ENCODE peak calls at places on chromosomes 6 and 20, in five cellular contexts. Y is upper lobe of left lung, A is K562, B is GM12878, W is HepG2. D is an unnamed sample. For H3K36me3, the result is how much of the 10 kb centered on the place peaks cover.

GRCh38 chr20:50341880-50342637 is 151.4 kb downstream of the CEBPB start:
- ATAC-seq in W (no peak), A (no peak), Y (no peak), B (peak), D (no peak)

GRCh38 chr20:12053348-12053747 is 135.7 kb downstream of the BTBD3 start:
- ATAC-seq in A (no peak), B (peak), Y (peak), W (no peak), D (no peak)

GRCh38 chr20:26135325-26136110 is 438.9 kb upstream of the ZNF337 start:
- ATAC-seq in W (no peak), Y (no peak), B (no peak), A (peak), D (no peak)

GRCh38 chr20:59016795-59017492 is 2.3 kb upstream of the TUBB1 start:
- ATAC-seq in B (peak), W (peak), A (no peak), Y (no peak), D (no peak)

GRCh38 chr6:148407372-148407771 is 64.7 kb downstream of the SASH1 start:
- ATAC-seq in B (no peak), W (no peak), A (no peak), Y (peak), D (peak)

GRCh38 chr20:40195742-40196141 is 493.3 kb downstream of the MAFB start:
- ATAC-seq in W (no peak), A (no peak), Y (no peak), B (no peak), D (no peak)

GRCh38 chr6:127291495-127291894 is 24.8 kb downstream of the RNF146 start:
- ATAC-seq in W (no peak), A (no peak), B (peak), Y (no peak), D (no peak)

GRCh38 chr20:54176610-54177009 is 2.8 kb upstream of the CYP24A1 start:
- ATAC-seq in B (no peak), A (no peak), W (no peak), Y (no peak), D (no peak)

GRCh38 chr20:18657575-18657974 is 69.7 kb downstream of the DTD1 start:
- ATAC-seq in Y (no peak), B (no peak), W (no peak), A (no peak), D (no peak)

GRCh38 chr6:16206595-16207037 is 31.8 kb upstream of the GMPR start:
- ATAC-seq in A (peak), W (peak), B (peak), Y (peak), D (peak)

GRCh38 chr6:55925292-55925691 is 49.9 kb upstream of the BMP5 start:
- ATAC-seq in B (no peak), Y (no peak), A (no peak), W (no peak), D (no peak)

GRCh38 chr20:21936720-21937380 is 231.4 kb downstream of the PAX1 start:
- ATAC-seq in A (no peak), B (no peak), W (no peak), Y (no peak), D (no peak)

GRCh38 chr6:165800337-165800736 is 137.3 kb upstream of the PDE10A start:
- ATAC-seq in Y (no peak), B (no peak), W (no peak), A (no peak), D (no peak)

GRCh38 chr20:8019998-8020247 is 362 bp upstream of the TMX4 start:
- ATAC-seq in A (no peak), Y (no peak), W (no peak), B (no peak), D (no peak)

GRCh38 chr20:19565721-19566120 is 192.3 kb upstream of the RIN2 start:
- ATAC-seq in Y (no peak), W (no peak), B (no peak), A (no peak), D (no peak)

GRCh38 chr6:168385380-168385779 is 55.6 kb upstream of the SMOC2 start:
- ATAC-seq in Y (peak), A (no peak), W (no peak), B (no peak), D (no peak)

GRCh38 chr6:72746276-72746675 is 124.4 kb downstream of the KCNQ5 start:
- ATAC-seq in A (no peak), B (peak), W (no peak), Y (no peak), D (no peak)

GRCh38 chr6:159059099-159059498 is 14.3 kb upstream of the TAGAP start:
- ATAC-seq in W (no peak), A (no peak), Y (no peak), B (peak), D (no peak)

GRCh38 chr20:61397790-61398189 is 145.7 kb downstream of the CDH4 start:
- ATAC-seq in W (no peak), B (no peak), A (no peak), Y (no peak), D (no peak)

GRCh38 chr6:122712864-122713612 is 66.5 kb upstream of the FABP7 start:
- ATAC-seq in Y (no peak), W (no peak), B (peak), A (peak), D (no peak)

GRCh38 chr6:54266400-54266923 is 41.8 kb upstream of the TINAG start:
- ATAC-seq in A (no peak), B (no peak), Y (no peak), W (peak), D (no peak)

GRCh38 chr6:144675231-144675861 is 390.2 kb downstream of the UTRN start:
- ATAC-seq in Y (peak), W (peak), A (no peak), B (peak), D (no peak)

GRCh38 chr20:41357424-41358163 is 9.0 kb downstream of the EMILIN3 start:
- ATAC-seq in Y (no peak), A (no peak), W (peak), B (peak), D (no peak)

GRCh38 chr6:85977661-85978060 is 335.0 kb upstream of the SYNCRIP start:
- ATAC-seq in W (no peak), A (no peak), B (no peak), Y (no peak), D (no peak)

GRCh38 chr6:129491436-129491835 is 218.5 kb downstream of the ARHGAP18 start:
- ATAC-seq in A (peak), B (peak), Y (peak), W (peak), D (no peak)

GRCh38 chr20:63208346-63208924 is 7.5 kb downstream of the YTHDF1 start:
- ATAC-seq in B (no peak), A (no peak), Y (no peak), W (no peak), D (no peak)
- H3K36me3 ChIP-seq in B (under half), A (half or more), Y (half or more), W (half or more), D (under half)

DNA sequence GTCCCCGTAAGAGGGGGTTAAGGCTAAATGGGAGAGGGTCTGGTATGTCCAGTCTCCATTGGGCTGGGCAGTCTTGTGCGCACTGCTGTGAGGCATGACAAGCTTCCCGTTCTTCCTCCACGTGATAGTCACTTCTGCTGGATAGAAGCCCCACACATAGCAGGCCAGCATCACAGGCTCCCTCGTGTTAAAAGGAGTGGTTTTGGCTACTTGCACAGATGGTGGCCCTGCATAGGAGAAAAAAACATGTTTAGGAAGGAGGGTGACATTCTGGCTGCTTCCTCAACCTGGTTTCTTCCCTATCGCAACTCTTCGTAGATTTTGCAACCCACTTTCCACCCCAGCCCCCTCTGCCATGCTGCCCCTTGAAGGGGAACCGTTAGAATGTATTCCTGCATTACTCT is 3.6 kb downstream of the HLA-DMB start:
- ATAC-seq in Y (peak), W (no peak), A (peak), B (no peak), D (peak)
- TF ChIP-seq EP300 in Y (no peak), W (no peak), A (no peak), B (no peak), D (no peak)

GRCh38 chr6:37169458-37170272 is at the start of gene PIM1:
- ATAC-seq in B (peak), Y (peak), W (peak), A (peak), D (peak)
- TF ChIP-seq POLR2AphosphoS5 in B (no peak), Y (peak), W (peak), A (peak), D (peak)

DNA sequence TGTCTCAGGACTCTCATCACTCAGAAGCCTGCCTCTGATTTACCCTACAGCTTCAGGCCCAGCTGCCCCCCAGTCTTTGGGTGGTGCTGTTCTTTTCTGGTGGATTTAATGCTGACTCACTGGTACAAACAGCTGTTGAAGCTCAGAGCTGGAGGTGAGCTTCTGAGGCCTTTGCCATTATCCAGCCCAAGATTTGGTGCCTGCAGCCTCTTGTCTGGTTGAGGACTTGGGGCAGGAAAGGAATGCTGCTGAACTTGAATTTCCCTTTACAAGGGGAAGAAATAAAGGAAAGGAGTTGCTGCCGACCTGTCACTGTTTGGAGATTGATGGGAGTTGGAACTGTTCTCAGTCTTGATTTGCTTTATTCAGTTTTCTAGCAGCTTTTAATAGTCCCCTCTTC is 19.8 kb downstream of the ABCF1 start:
- ATAC-seq in A (peak), B (no peak), W (no peak), Y (peak), D (no peak)
- H3K36me3 ChIP-seq in A (half or more), B (under half), W (half or more), Y (half or more), D (under half)

GRCh38 chr20:43751167-43752050 is 24.6 kb upstream of the GTSF1L start:
- ATAC-seq in Y (no peak), A (no peak), B (peak), W (no peak), D (peak)
- TF ChIP-seq EP300 in Y (no peak), A (no peak), B (peak), W (no peak), D (no peak)

GRCh38 chr20:43843096-43843964 is 71.3 kb upstream of the TOX2 start:
- ATAC-seq in A (no peak), B (no peak), Y (no peak), W (no peak), D (no peak)

GRCh38 chr20:43842126-43843020 is 72.3 kb upstream of the TOX2 start:
- ATAC-seq in A (no peak), W (no peak), Y (no peak), B (no peak), D (no peak)

GRCh38 chr20:43846516-43846905 is 68.1 kb upstream of the TOX2 start:
- ATAC-seq in W (no peak), A (no peak), B (no peak), Y (no peak), D (no peak)

GRCh38 chr20:43843965-43844660 is 70.5 kb upstream of the TOX2 start:
- ATAC-seq in W (no peak), B (no peak), A (no peak), Y (no peak), D (no peak)

GRCh38 chr20:43844778-43845614 is 69.7 kb upstream of the TOX2 start:
- ATAC-seq in B (peak), A (no peak), Y (peak), W (no peak), D (no peak)
- TF ChIP-seq POLR2AphosphoS5 in B (no peak), A (no peak), Y (peak), W (no peak), D (peak)

GRCh38 chr20:46060975-46061374 is 28.8 kb downstream of the NCOA5 start:
- ATAC-seq in W (no peak), B (no peak), Y (no peak), A (no peak), D (no peak)
- H3K36me3 ChIP-seq in W (half or more), B (under half), Y (half or more), A (half or more), D (half or more)

GRCh38 chr6:53064726-53065265 is 408 bp upstream of the FBXO9 start:
- ATAC-seq in B (peak), W (peak), A (peak), Y (peak), D (peak)
- TF ChIP-seq EP300 in B (no peak), W (peak), A (no peak), Y (no peak), D (no peak)

DNA sequence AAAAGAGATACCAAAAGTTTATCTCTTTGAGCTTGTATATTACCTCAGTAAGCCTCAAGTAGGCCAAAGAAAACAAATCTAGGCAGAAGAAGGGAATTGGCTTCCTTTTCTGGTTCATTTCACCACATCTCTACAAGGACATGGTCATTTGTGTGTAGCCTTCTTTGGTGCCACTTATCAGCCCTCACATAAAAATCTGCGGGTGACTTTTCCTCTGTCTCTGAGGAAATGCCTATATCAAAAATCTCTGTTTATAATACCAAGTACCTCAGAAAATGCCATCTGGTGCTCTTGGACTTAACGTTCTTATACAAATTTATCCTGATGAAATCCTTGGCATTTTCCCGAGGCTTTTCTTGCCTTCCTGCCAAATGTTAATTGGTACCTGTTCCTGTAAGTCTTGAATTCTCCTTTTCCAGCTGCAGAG is 190.9 kb upstream of the PREP start:
- ATAC-seq in A (no peak), W (no peak), B (no peak), Y (no peak), D (no peak)
- TF ChIP-seq POLR2AphosphoS5 in A (no peak), W (no peak), B (no peak), Y (no peak), D (peak)

GRCh38 chr20:47546184-47547033 is 44.7 kb downstream of the NCOA3 start:
- ATAC-seq in A (no peak), B (no peak), W (no peak), Y (no peak), D (no peak)
- H3K36me3 ChIP-seq in A (under half), B (under half), W (under half), Y (under half), D (under half)